ENCODE peak calls at places on chromosomes 4 and X, in seven cellular contexts. One of them, this sample, is unnamed.

GRCh38 chr4:101649790-101650450 is 140.6 kb upstream of the BANK1 start:
- DNase-seq in HFF-Myc: no peak
- DNase-seq in NCI-H2081: no peak
- DNase-seq in NCI-H2227 treated with DMSO at 0.1 percent for 48 hours: no peak
- DNase-seq in LHCN-M2: no peak
- DNase-seq in tibial nerve: no peak
- DNase-seq in A673: peak; percentile 67
- DNase-seq in this sample: no peak

GRCh38 chr4:110071466-110071865 is 126.9 kb downstream of the ELOVL6 start:
- DNase-seq in HFF-Myc: no peak
- DNase-seq in NCI-H2081: no peak
- DNase-seq in NCI-H2227 treated with DMSO at 0.1 percent for 48 hours: no peak
- DNase-seq in LHCN-M2: no peak
- DNase-seq in tibial nerve: no peak
- DNase-seq in A673: peak; percentile 76
- DNase-seq in this sample: no peak

GRCh38 chrX:149259241-149259640 is 245.9 kb downstream of the IDS start:
- DNase-seq in HFF-Myc: no peak
- DNase-seq in NCI-H2081: no peak
- DNase-seq in NCI-H2227 treated with DMSO at 0.1 percent for 48 hours: no peak
- DNase-seq in LHCN-M2: peak; percentile 58
- DNase-seq in tibial nerve: no peak
- DNase-seq in A673: no peak
- DNase-seq in this sample: no peak

GRCh38 chr4:74440356-74440755 is 4.6 kb upstream of the AREG start:
- DNase-seq in HFF-Myc: no peak
- DNase-seq in NCI-H2081: no peak
- DNase-seq in NCI-H2227 treated with DMSO at 0.1 percent for 48 hours: no peak
- DNase-seq in LHCN-M2: no peak
- DNase-seq in tibial nerve: no peak
- DNase-seq in A673: no peak
- DNase-seq in this sample: no peak

GRCh38 chr4:142373610-142374009 is 472.5 kb downstream of the INPP4B start:
- DNase-seq in HFF-Myc: no peak
- DNase-seq in NCI-H2081: no peak
- DNase-seq in NCI-H2227 treated with DMSO at 0.1 percent for 48 hours: no peak
- DNase-seq in LHCN-M2: peak; percentile 72
- DNase-seq in tibial nerve: no peak
- DNase-seq in A673: no peak
- DNase-seq in this sample: no peak

GRCh38 chrX:18424482-18425198 is 768 bp upstream of the CDKL5 start:
- DNase-seq in HFF-Myc: no peak
- DNase-seq in NCI-H2081: peak; percentile 37
- DNase-seq in NCI-H2227 treated with DMSO at 0.1 percent for 48 hours: peak; percentile 86
- DNase-seq in LHCN-M2: peak; percentile 63
- DNase-seq in tibial nerve: no peak
- DNase-seq in A673: peak; percentile 51
- DNase-seq in this sample: peak; percentile 18

GRCh38 chr4:40305329-40306193 is 29.6 kb upstream of the CHRNA9 start:
- DNase-seq in HFF-Myc: no peak
- DNase-seq in NCI-H2081: no peak
- DNase-seq in NCI-H2227 treated with DMSO at 0.1 percent for 48 hours: no peak
- DNase-seq in LHCN-M2: no peak
- DNase-seq in tibial nerve: no peak
- DNase-seq in A673: no peak
- DNase-seq in this sample: no peak

GRCh38 chr4:8176547-8177399 is 18.2 kb upstream of the ABLIM2 start:
- DNase-seq in HFF-Myc: no peak
- DNase-seq in NCI-H2081: no peak
- DNase-seq in NCI-H2227 treated with DMSO at 0.1 percent for 48 hours: no peak
- DNase-seq in LHCN-M2: peak; percentile 46
- DNase-seq in tibial nerve: no peak
- DNase-seq in A673: peak; percentile 58
- DNase-seq in this sample: peak; percentile 85

GRCh38 chr4:48342559-48342878 is 1.2 kb downstream of the SLAIN2 start:
- DNase-seq in HFF-Myc: no peak
- DNase-seq in NCI-H2081: no peak
- DNase-seq in NCI-H2227 treated with DMSO at 0.1 percent for 48 hours: no peak
- DNase-seq in LHCN-M2: peak; percentile 14
- DNase-seq in tibial nerve: no peak
- DNase-seq in A673: no peak
- DNase-seq in this sample: no peak

GRCh38 chr4:138909605-138910004 is 106.0 kb upstream of the NOCT start:
- DNase-seq in HFF-Myc: no peak
- DNase-seq in NCI-H2081: no peak
- DNase-seq in NCI-H2227 treated with DMSO at 0.1 percent for 48 hours: no peak
- DNase-seq in LHCN-M2: no peak
- DNase-seq in tibial nerve: no peak
- DNase-seq in A673: no peak
- DNase-seq in this sample: no peak

GRCh38 chr4:8838296-8838695 is 33.3 kb downstream of the HMX1 start:
- DNase-seq in HFF-Myc: no peak
- DNase-seq in NCI-H2081: no peak
- DNase-seq in NCI-H2227 treated with DMSO at 0.1 percent for 48 hours: no peak
- DNase-seq in LHCN-M2: no peak
- DNase-seq in tibial nerve: no peak
- DNase-seq in A673: no peak
- DNase-seq in this sample: no peak

GRCh38 chr4:123505457-123506310 is 109.1 kb downstream of the SPRY1 start:
- DNase-seq in HFF-Myc: no peak
- DNase-seq in NCI-H2081: peak; percentile 72
- DNase-seq in NCI-H2227 treated with DMSO at 0.1 percent for 48 hours: peak; percentile 62
- DNase-seq in LHCN-M2: peak; percentile 50
- DNase-seq in tibial nerve: no peak
- DNase-seq in A673: peak; percentile 82
- DNase-seq in this sample: peak; percentile 36

GRCh38 chr4:88021824-88022223 is 14.4 kb downstream of the PKD2 start:
- DNase-seq in HFF-Myc: no peak
- DNase-seq in NCI-H2081: no peak
- DNase-seq in NCI-H2227 treated with DMSO at 0.1 percent for 48 hours: no peak
- DNase-seq in LHCN-M2: no peak
- DNase-seq in tibial nerve: no peak
- DNase-seq in A673: no peak
- DNase-seq in this sample: no peak

GRCh38 chrX:108732630-108733321 is 3.6 kb downstream of the IRS4 start:
- DNase-seq in HFF-Myc: no peak
- DNase-seq in NCI-H2081: no peak
- DNase-seq in NCI-H2227 treated with DMSO at 0.1 percent for 48 hours: no peak
- DNase-seq in LHCN-M2: no peak
- DNase-seq in tibial nerve: no peak
- DNase-seq in A673: no peak
- DNase-seq in this sample: no peak

GRCh38 chr4:82469776-82470345 is 39.5 kb downstream of the ENOPH1 start:
- DNase-seq in HFF-Myc: no peak
- DNase-seq in NCI-H2081: no peak
- DNase-seq in NCI-H2227 treated with DMSO at 0.1 percent for 48 hours: no peak
- DNase-seq in LHCN-M2: peak; percentile 62
- DNase-seq in tibial nerve: no peak
- DNase-seq in A673: no peak
- DNase-seq in this sample: no peak

GRCh38 chr4:70954032-70954431 is 39.4 kb upstream of the DCK start:
- DNase-seq in HFF-Myc: no peak
- DNase-seq in NCI-H2081: no peak
- DNase-seq in NCI-H2227 treated with DMSO at 0.1 percent for 48 hours: no peak
- DNase-seq in LHCN-M2: peak; percentile 33
- DNase-seq in tibial nerve: no peak
- DNase-seq in A673: no peak
- DNase-seq in this sample: no peak

GRCh38 chrX:84258708-84259107 is 70.7 kb upstream of the RPS6KA6 start:
- DNase-seq in HFF-Myc: no peak
- DNase-seq in NCI-H2081: no peak
- DNase-seq in NCI-H2227 treated with DMSO at 0.1 percent for 48 hours: no peak
- DNase-seq in LHCN-M2: peak; percentile 39
- DNase-seq in tibial nerve: no peak
- DNase-seq in A673: no peak
- DNase-seq in this sample: no peak

GRCh38 chr4:66609014-66609413 is 936.3 kb downstream of the CENPC start:
- DNase-seq in HFF-Myc: no peak
- DNase-seq in NCI-H2081: no peak
- DNase-seq in NCI-H2227 treated with DMSO at 0.1 percent for 48 hours: no peak
- DNase-seq in LHCN-M2: no peak
- DNase-seq in tibial nerve: no peak
- DNase-seq in A673: no peak
- DNase-seq in this sample: no peak

GRCh38 chrX:93673869-93674271 is at the start of gene FAM133A:
- DNase-seq in HFF-Myc: no peak
- DNase-seq in NCI-H2081: peak; percentile 54
- DNase-seq in NCI-H2227 treated with DMSO at 0.1 percent for 48 hours: no peak
- DNase-seq in LHCN-M2: no peak
- DNase-seq in tibial nerve: no peak
- DNase-seq in A673: peak; percentile 2
- DNase-seq in this sample: peak; percentile 15

GRCh38 chr4:88335092-88335665 is 43.5 kb upstream of the HERC6 start:
- DNase-seq in HFF-Myc: peak; percentile 16
- DNase-seq in NCI-H2081: no peak
- DNase-seq in NCI-H2227 treated with DMSO at 0.1 percent for 48 hours: no peak
- DNase-seq in LHCN-M2: peak; percentile 11
- DNase-seq in tibial nerve: no peak
- DNase-seq in A673: no peak
- DNase-seq in this sample: no peak

GRCh38 chr4:137934921-137935320 is 307.2 kb downstream of the SLC7A11 start:
- DNase-seq in HFF-Myc: no peak
- DNase-seq in NCI-H2081: no peak
- DNase-seq in NCI-H2227 treated with DMSO at 0.1 percent for 48 hours: no peak
- DNase-seq in LHCN-M2: peak; percentile 23
- DNase-seq in tibial nerve: no peak
- DNase-seq in A673: no peak
- DNase-seq in this sample: no peak

GRCh38 chr4:186724861-186725419 is 1.3 kb upstream of the FAT1 start:
- DNase-seq in HFF-Myc: no peak
- DNase-seq in NCI-H2081: no peak
- DNase-seq in NCI-H2227 treated with DMSO at 0.1 percent for 48 hours: no peak
- DNase-seq in LHCN-M2: peak; percentile 43
- DNase-seq in tibial nerve: no peak
- DNase-seq in A673: peak; percentile 52
- DNase-seq in this sample: peak; percentile 37

GRCh38 chr4:79862842-79863241 is 210.2 kb downstream of the ANTXR2 start:
- DNase-seq in HFF-Myc: no peak
- DNase-seq in NCI-H2081: no peak
- DNase-seq in NCI-H2227 treated with DMSO at 0.1 percent for 48 hours: no peak
- DNase-seq in LHCN-M2: no peak
- DNase-seq in tibial nerve: no peak
- DNase-seq in A673: no peak
- DNase-seq in this sample: no peak